ENCODE peak calls at places on chromosomes 16 and 17, in five cellular contexts. E is colonic mucosa, A is endodermal cell, P is mammary epithelial cell, J is vagina. B is an unnamed sample.
A peak's percentile ranks its signal among the peaks of the same experiment; 100 is the strongest.

GRCh38 chr17:65518256-65518655 is 43.2 kb downstream of the AXIN2 start:
- DNase-seq in A (no peak), J (no peak), E (no peak), P (no peak), B (no peak)

GRCh38 chr16:66858740-66859396 is 14.7 kb downstream of the CA7 start:
- DNase-seq in J (no peak), P (peak; percentile 52), A (peak; percentile 28), E (peak; percentile 34), B (peak; percentile 85)

GRCh38 chr17:50558955-50559614 is 1.4 kb upstream of the CACNA1G start:
- DNase-seq in A (peak; percentile 95), P (no peak), J (no peak), E (peak; percentile 29), B (no peak)

GRCh38 chr16:17408955-17409441 is 61.8 kb downstream of the XYLT1 start:
- DNase-seq in E (no peak), A (no peak), P (no peak), J (no peak), B (no peak)

GRCh38 chr17:27657620-27658019 is 26.6 kb downstream of the LGALS9 start:
- DNase-seq in A (peak; percentile 90), E (no peak), P (peak; percentile 7), J (no peak), B (no peak)

GRCh38 chr16:56729736-56730662 is at the start of gene NUP93:
- DNase-seq in E (peak; percentile 94), J (no peak), P (peak; percentile 90), A (peak; percentile 97), B (peak; percentile 96)

GRCh38 chr16:600781-601180 is 10.9 kb downstream of the RAB40C start:
- DNase-seq in P (no peak), J (no peak), A (peak; percentile 64), E (no peak), B (no peak)

GRCh38 chr17:1111599-1112443 is 68.0 kb downstream of the ABR start:
- DNase-seq in J (no peak), P (no peak), A (no peak), E (peak; percentile 60), B (no peak)

GRCh38 chr17:34620458-34620857 is 41.1 kb downstream of the TMEM132E start:
- DNase-seq in A (no peak), P (peak; percentile 34), E (no peak), J (no peak), B (no peak)

GRCh38 chr17:28547623-28548416 is 4.6 kb downstream of the UNC119 start:
- DNase-seq in E (peak; percentile 91), P (peak; percentile 50), J (no peak), A (peak; percentile 98), B (peak; percentile 72)

GRCh38 chr17:1865252-1866037 is 35.6 kb downstream of the RPA1 start:
- DNase-seq in E (peak; percentile 63), A (peak; percentile 78), P (peak; percentile 35), J (no peak), B (no peak)

GRCh38 chr16:77499373-77500285 is 64.8 kb upstream of the ADAMTS18 start:
- DNase-seq in E (no peak), A (peak; percentile 47), P (peak; percentile 6), J (no peak), B (peak; percentile 53)

GRCh38 chr16:28936784-28937155 is 5.0 kb downstream of the CD19 start:
- DNase-seq in P (no peak), J (no peak), A (no peak), E (no peak), B (no peak)

GRCh38 chr16:619476-620100 is 11.2 kb upstream of the WFIKKN1 start:
- DNase-seq in E (no peak), A (no peak), J (no peak), P (no peak), B (no peak)

GRCh38 chr17:40113110-40113960 is 8.4 kb upstream of the MSL1 start:
- DNase-seq in P (peak; percentile 93), E (peak; percentile 98), J (no peak), A (peak; percentile 99), B (peak; percentile 94)
- TF ChIP-seq CTCF in P (peak; percentile 51), E (peak; percentile 76), J (peak; percentile 97), A (peak; percentile 83), B (peak; percentile 81)

DNA sequence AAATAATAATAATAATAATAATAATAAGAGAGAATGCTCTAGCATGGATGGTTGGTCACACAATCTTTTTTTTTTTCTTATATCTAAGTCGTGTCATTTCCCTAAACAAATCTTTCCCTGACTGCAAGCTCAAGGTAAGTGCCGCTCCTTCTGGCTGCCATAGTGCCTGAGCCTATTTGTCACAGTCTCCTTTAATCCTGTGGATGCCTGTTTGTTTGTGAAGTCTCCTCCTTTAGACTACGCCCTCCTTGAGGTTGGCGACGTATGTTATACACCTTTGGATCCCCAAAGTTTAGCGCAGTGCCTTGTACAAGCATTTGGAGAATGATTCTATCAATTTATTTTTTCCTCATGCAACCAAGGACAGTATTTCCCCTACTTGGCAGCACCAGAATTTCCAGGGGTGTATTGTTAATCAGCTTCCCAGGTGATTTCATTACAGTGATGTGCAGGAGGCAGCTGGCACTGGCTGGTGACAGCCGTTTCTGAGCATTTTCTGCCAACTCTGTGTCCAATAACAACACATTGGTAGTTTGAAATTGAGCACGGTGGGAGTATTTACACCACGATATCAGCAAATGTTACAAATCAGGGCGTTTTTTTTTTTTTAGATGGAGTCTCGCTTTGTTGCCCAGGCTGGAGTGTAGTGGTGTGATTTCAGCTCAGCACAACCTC is 26.6 kb downstream of the TMEM238L start:
- DNase-seq in P (no peak), A (peak; percentile 29), E (peak; percentile 49), J (no peak), B (no peak)
- H3K4me1 ChIP-seq in P (no peaks in the 10 kb centered on the region), A (no peaks in the 10 kb centered on the region), E (no peaks in the 10 kb centered on the region), J (no peaks in the 10 kb centered on the region), B (no peaks in the 10 kb centered on the region)

GRCh38 chr17:13862341-13862740 is 207.0 kb upstream of the COX10 start:
- DNase-seq in A (no peak), J (no peak), P (no peak), E (no peak), B (no peak)
- H3K4me3 ChIP-seq in A (no peak overlapping the region), J (no peak overlapping the region), P (no peak overlapping the region), E (no peak overlapping the region), B (no peak overlapping the region)

GRCh38 chr17:79924639-79924976 is 85.4 kb upstream of the CBX4 start:
- DNase-seq in E (no peak), J (no peak), P (no peak), A (no peak), B (no peak)

GRCh38 chr17:79922798-79923197 is 83.6 kb upstream of the CBX4 start:
- DNase-seq in P (no peak), A (no peak), J (no peak), E (no peak), B (no peak)

GRCh38 chr17:79925242-79925957 is 86.2 kb upstream of the CBX4 start:
- DNase-seq in P (no peak), A (peak; percentile 78), E (peak; percentile 86), J (no peak), B (peak; percentile 78)

GRCh38 chr17:79926002-79926307 is 86.7 kb upstream of the CBX4 start:
- DNase-seq in E (no peak), J (no peak), A (no peak), P (no peak), B (no peak)

GRCh38 chr17:79923974-79924638 is 84.9 kb upstream of the CBX4 start:
- DNase-seq in A (peak; percentile 99), J (no peak), E (peak; percentile 83), P (no peak), B (no peak)
- TF ChIP-seq CTCF in A (peak; percentile 94), J (no peak), E (peak; percentile 41), P (peak; percentile 49), B (no peak)

GRCh38 chr16:4277987-4278513 is 5.2 kb upstream of the TFAP4 start:
- DNase-seq in E (no peak), P (no peak), A (no peak), J (no peak), B (no peak)
- H3K4me1 ChIP-seq in E (no peaks in the 10 kb centered on the region), P (peaks cover 4% of the 10 kb centered on the region), A (no peaks in the 10 kb centered on the region), J (no peaks in the 10 kb centered on the region), B (peaks cover 8% of the 10 kb centered on the region)

GRCh38 chr17:7858487-7858832 is 657 bp downstream of the CYB5D1 start:
- DNase-seq in J (peak; percentile 93), E (peak; percentile 48), A (peak; percentile 91), P (no peak), B (peak; percentile 52)

GRCh38 chr17:7857724-7858486 is at the start of gene CYB5D1:
- DNase-seq in P (peak; percentile 92), E (peak; percentile 96), J (peak; percentile 96), A (peak; percentile 97), B (peak; percentile 90)

GRCh38 chr17:7856840-7857723 is at the start of gene NAA38:
- DNase-seq in A (peak; percentile 100), E (peak; percentile 97), J (peak; percentile 96), P (peak; percentile 99), B (peak; percentile 98)

GRCh38 chr17:7856081-7856791 is 1.1 kb downstream of the NAA38 start:
- DNase-seq in J (peak; percentile 93), E (peak; percentile 82), P (no peak), A (peak; percentile 68), B (peak; percentile 66)

GRCh38 chr17:7859028-7859427 is 1.2 kb downstream of the CYB5D1 start:
- DNase-seq in A (no peak), J (peak; percentile 43), P (no peak), E (no peak), B (no peak)
- H3K4me3 ChIP-seq in A (peak overlapping the region; percentile 93), J (no peak overlapping the region), P (peak overlapping the region; percentile 85), E (no peak overlapping the region), B (peak overlapping the region; percentile 86)

GRCh38 chr16:58464916-58465731 is 34.8 kb upstream of the NDRG4 start:
- DNase-seq in E (no peak), P (no peak), A (peak; percentile 87), J (no peak), B (no peak)
- TF ChIP-seq CTCF in E (no peak), P (peak; percentile 11), A (peak; percentile 72), J (no peak), B (no peak)

DNA sequence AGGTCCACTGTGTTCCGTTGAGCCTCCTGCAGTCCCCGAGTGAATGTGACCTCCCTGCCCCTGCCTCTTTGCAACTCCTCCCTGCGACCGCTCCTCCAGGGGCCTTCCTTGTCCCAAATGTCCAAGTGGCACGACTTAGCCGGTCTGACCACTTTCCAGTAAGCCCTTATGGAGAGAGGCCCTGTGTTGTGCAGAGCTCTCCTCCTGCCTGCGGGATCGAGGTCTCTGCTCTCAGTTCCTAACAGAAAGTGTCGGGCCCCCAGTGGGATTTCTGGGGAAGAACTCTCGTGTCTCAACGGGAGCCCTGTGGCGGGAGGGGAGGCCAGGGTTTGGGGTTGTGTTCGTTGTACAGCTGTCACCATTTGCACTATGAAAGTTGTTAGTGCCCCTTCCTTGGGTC is 234.3 kb downstream of the SEC14L1 start:
- DNase-seq in A (no peak), P (no peak), J (no peak), E (no peak), B (no peak)
- H3K4me1 ChIP-seq in A (peaks cover 28% of the 10 kb centered on the region), P (peaks cover 70% of the 10 kb centered on the region), J (peaks cover 89% of the 10 kb centered on the region), E (peaks cover 23% of the 10 kb centered on the region), B (peaks cover 62% of the 10 kb centered on the region)

B was measured in psoas muscle.